ENCODE peak calls at places on chromosome 1, in four cellular contexts. One of them, this sample, is unnamed.

GRCh38 chr1:116574581-116575291 is 3.9 kb upstream of the CD58 start:
- DNase-seq in testis: peak
- DNase-seq in foreskin fibroblast: peak
- DNase-seq in lower leg skin: peak
- DNase-seq in this sample: no peak

GRCh38 chr1:226783202-226783601 is 44.1 kb upstream of the ITPKB start:
- DNase-seq in testis: no peak
- DNase-seq in foreskin fibroblast: no peak
- DNase-seq in lower leg skin: no peak
- DNase-seq in this sample: no peak

GRCh38 chr1:218787826-218788225 is 385.9 kb upstream of the LYPLAL1 start:
- DNase-seq in testis: no peak
- DNase-seq in foreskin fibroblast: no peak
- DNase-seq in lower leg skin: no peak
- DNase-seq in this sample: no peak

GRCh38 chr1:32967863-32968571 is 3.4 kb upstream of the RNF19B start:
- DNase-seq in testis: no peak
- DNase-seq in foreskin fibroblast: no peak
- DNase-seq in lower leg skin: no peak
- DNase-seq in this sample: no peak

GRCh38 chr1:208747979-208748378 is 503.8 kb upstream of the PLXNA2 start:
- DNase-seq in testis: no peak
- DNase-seq in foreskin fibroblast: no peak
- DNase-seq in lower leg skin: no peak
- DNase-seq in this sample: no peak

GRCh38 chr1:111209622-111210021 is 9.2 kb upstream of the DENND2D start:
- DNase-seq in testis: no peak
- DNase-seq in foreskin fibroblast: no peak
- DNase-seq in lower leg skin: no peak
- DNase-seq in this sample: no peak

GRCh38 chr1:92817137-92817697 is 14.6 kb upstream of the RPL5 start:
- DNase-seq in testis: no peak
- DNase-seq in foreskin fibroblast: no peak
- DNase-seq in lower leg skin: no peak
- DNase-seq in this sample: no peak

GRCh38 chr1:28163496-28164120 is 12.9 kb downstream of the PTAFR start:
- DNase-seq in testis: no peak
- DNase-seq in foreskin fibroblast: no peak
- DNase-seq in lower leg skin: no peak
- DNase-seq in this sample: no peak

GRCh38 chr1:151171190-151171589 is 4.6 kb downstream of the TMOD4 start:
- DNase-seq in testis: no peak
- DNase-seq in foreskin fibroblast: no peak
- DNase-seq in lower leg skin: no peak
- DNase-seq in this sample: no peak

GRCh38 chr1:33466159-33466558 is 6.3 kb upstream of the ZSCAN20 start:
- DNase-seq in testis: no peak
- DNase-seq in foreskin fibroblast: no peak
- DNase-seq in lower leg skin: no peak
- DNase-seq in this sample: no peak

GRCh38 chr1:221602866-221603265 is 139.0 kb downstream of the DUSP10 start:
- DNase-seq in testis: no peak
- DNase-seq in foreskin fibroblast: peak
- DNase-seq in lower leg skin: no peak
- DNase-seq in this sample: no peak

GRCh38 chr1:86926886-86927285 is 12.5 kb downstream of the HS2ST1 start:
- DNase-seq in testis: no peak
- DNase-seq in foreskin fibroblast: no peak
- DNase-seq in lower leg skin: no peak
- DNase-seq in this sample: no peak

GRCh38 chr1:13763991-13764390 is 64.0 kb downstream of the PRDM2 start:
- DNase-seq in testis: no peak
- DNase-seq in foreskin fibroblast: no peak
- DNase-seq in lower leg skin: no peak
- DNase-seq in this sample: no peak

GRCh38 chr1:13763264-13763663 is 63.3 kb downstream of the PRDM2 start:
- DNase-seq in testis: no peak
- DNase-seq in foreskin fibroblast: no peak
- DNase-seq in lower leg skin: no peak
- DNase-seq in this sample: no peak

GRCh38 chr1:13764533-13764932 is 64.5 kb downstream of the PRDM2 start:
- DNase-seq in testis: no peak
- DNase-seq in foreskin fibroblast: no peak
- DNase-seq in lower leg skin: no peak
- DNase-seq in this sample: no peak

GRCh38 chr1:13766906-13767564 is 67.0 kb downstream of the PRDM2 start:
- DNase-seq in testis: no peak
- DNase-seq in foreskin fibroblast: peak
- DNase-seq in lower leg skin: no peak
- DNase-seq in this sample: no peak

DNA sequence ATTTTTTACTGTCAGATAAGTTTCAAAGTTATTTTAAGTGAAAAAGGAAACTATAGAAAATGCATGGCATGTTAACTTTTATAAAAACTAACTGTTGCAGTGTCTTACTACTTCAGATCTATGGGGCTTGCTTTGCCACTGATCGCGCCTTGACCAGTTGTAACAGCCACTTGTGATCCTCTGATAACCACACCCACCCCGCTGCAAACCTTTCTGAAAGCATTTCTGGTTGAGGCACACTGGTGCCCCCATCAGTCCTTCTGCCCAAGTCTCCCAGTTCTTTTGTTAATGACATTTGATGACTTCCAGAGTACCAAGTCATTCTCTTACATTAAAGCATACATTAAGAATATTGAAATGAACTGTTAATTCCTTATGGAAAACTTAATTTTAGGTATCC is 64.9 kb downstream of the PRDM2 start:
- DNase-seq in testis: peak
- DNase-seq in foreskin fibroblast: no peak
- DNase-seq in lower leg skin: no peak
- DNase-seq in this sample: peak
- TF ChIP-seq CTCF in testis: no peak
- TF ChIP-seq CTCF in foreskin fibroblast: no peak
- TF ChIP-seq CTCF in lower leg skin: no peak
- TF ChIP-seq CTCF in this sample: no peak

DNA sequence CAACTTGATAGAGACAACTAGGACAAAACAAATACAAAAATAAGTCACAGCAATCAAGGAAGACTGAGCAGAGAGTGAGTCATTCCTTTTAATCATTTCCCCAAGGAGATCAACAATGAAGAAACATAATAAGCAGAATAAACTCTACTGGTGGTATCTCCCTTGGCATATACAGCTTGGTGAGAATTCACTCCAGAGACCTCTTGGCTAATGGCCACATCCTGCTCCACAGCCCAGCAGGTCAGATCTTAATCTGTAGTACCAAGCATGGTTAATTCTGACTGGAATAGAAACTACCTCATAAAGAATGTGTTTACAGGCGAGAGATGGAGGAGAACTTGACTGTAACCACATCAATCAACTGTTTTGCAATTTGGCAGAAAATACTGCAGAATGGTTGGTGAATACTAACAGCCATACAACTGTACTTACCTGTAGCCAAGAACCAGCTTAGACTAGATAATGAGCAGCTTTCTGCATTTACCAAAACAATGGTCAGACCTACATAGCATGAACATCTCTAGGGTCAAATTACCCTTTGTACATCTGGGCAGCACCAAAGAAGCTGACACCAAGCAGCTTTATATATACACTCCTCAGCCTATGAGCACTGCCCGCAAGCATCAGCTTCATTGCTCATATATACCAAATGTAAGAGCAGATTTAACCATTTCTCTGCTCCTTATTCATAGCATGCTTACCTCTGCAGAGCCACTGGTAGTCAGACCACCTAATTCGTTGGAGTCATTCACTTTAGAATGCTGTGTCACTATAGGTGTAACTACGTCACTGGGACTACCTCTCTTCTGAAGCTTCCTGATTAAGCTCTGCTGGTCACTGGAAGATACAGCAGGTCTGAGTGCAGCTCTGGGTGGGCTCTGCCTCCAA is 51.0 kb downstream of the KIAA0319L start:
- DNase-seq in testis: no peak
- DNase-seq in foreskin fibroblast: peak
- DNase-seq in lower leg skin: no peak
- DNase-seq in this sample: no peak
- TF ChIP-seq CTCF in testis: no peak
- TF ChIP-seq CTCF in foreskin fibroblast: no peak
- TF ChIP-seq CTCF in lower leg skin: no peak
- TF ChIP-seq CTCF in this sample: no peak

GRCh38 chr1:60886090-60886489 is 196.3 kb upstream of the NFIA start:
- DNase-seq in testis: no peak
- DNase-seq in foreskin fibroblast: no peak
- DNase-seq in lower leg skin: no peak
- DNase-seq in this sample: no peak
- TF ChIP-seq CTCF in testis: no peak
- TF ChIP-seq CTCF in foreskin fibroblast: no peak
- TF ChIP-seq CTCF in lower leg skin: no peak
- TF ChIP-seq CTCF in this sample: no peak

GRCh38 chr1:214588963-214589597 is 13.9 kb upstream of the CENPF start:
- DNase-seq in testis: no peak
- DNase-seq in foreskin fibroblast: no peak
- DNase-seq in lower leg skin: no peak
- DNase-seq in this sample: no peak

GRCh38 chr1:214586621-214587020 is 16.4 kb upstream of the CENPF start:
- DNase-seq in testis: no peak
- DNase-seq in foreskin fibroblast: no peak
- DNase-seq in lower leg skin: no peak
- DNase-seq in this sample: no peak

GRCh38 chr1:214587165-214587564 is 15.8 kb upstream of the CENPF start:
- DNase-seq in testis: no peak
- DNase-seq in foreskin fibroblast: no peak
- DNase-seq in lower leg skin: no peak
- DNase-seq in this sample: no peak

GRCh38 chr1:214593158-214593557 is 9.8 kb upstream of the CENPF start:
- DNase-seq in testis: no peak
- DNase-seq in foreskin fibroblast: no peak
- DNase-seq in lower leg skin: no peak
- DNase-seq in this sample: no peak

DNA sequence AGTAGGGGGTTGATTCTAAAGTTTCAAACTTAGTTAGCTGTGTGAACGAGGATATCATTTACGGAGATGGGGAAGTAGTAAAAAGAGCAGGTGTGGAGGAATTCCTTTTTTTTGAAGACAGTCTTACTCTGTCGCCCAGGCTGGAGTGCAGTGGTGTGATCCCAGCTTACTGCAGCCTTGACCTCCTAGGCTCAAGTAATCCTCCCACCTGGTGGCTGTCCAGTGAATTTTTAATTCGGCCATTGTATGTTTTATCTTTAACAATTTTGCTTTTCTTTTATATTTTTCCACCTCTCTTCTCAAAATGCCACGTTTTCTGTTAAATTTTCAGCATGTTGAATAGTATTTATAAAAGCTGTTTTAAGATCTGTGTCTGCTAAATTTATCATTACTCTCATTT is 12.3 kb upstream of the CENPF start:
- DNase-seq in testis: no peak
- DNase-seq in foreskin fibroblast: no peak
- DNase-seq in lower leg skin: no peak
- DNase-seq in this sample: no peak
- TF ChIP-seq CTCF in testis: no peak
- TF ChIP-seq CTCF in foreskin fibroblast: no peak
- TF ChIP-seq CTCF in lower leg skin: no peak
- TF ChIP-seq CTCF in this sample: no peak

DNA sequence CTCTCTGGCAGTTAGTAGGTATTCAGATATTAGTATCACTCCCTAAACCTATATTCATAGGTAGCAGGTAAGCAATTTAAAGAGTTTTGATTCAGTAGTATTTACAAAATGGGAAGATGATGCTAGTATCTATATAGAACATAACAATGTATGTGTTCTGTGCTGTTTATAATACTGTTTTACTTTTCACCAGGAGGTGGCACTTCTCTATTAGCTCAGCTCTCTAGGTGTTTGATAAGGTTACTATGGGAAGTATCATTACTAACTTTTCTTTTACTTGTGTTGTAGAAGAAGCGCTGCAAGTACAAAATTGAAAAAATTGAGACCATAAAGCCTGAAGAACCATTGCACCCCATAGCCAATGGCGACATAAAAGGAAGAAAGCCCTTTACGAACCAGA is 49.4 kb upstream of the FASLG start:
- DNase-seq in testis: no peak
- DNase-seq in foreskin fibroblast: no peak
- DNase-seq in lower leg skin: no peak
- DNase-seq in this sample: no peak
- TF ChIP-seq CTCF in testis: no peak
- TF ChIP-seq CTCF in foreskin fibroblast: peak
- TF ChIP-seq CTCF in lower leg skin: no peak
- TF ChIP-seq CTCF in this sample: no peak

This sample was measured in vagina.